ENCODE peak calls at places on chromosome 1, in four cellular contexts. B is HL-60, U is K562, L is GM12878. D is an unnamed sample.
A peak's percentile ranks its signal among the peaks of the same experiment; 100 is the strongest.

GRCh38 chr1:9766759-9767442 is 56.9 kb downstream of the CLSTN1 start:
- DNase-seq in B (no peak), U (no peak), L (no peak), D (no peak)

GRCh38 chr1:66137235-66137634 is 344.5 kb downstream of the PDE4B start:
- DNase-seq in B (no peak), U (no peak), L (no peak), D (no peak)

GRCh38 chr1:19688041-19688842 is 23.6 kb downstream of the HTR6 start:
- DNase-seq in B (no peak), U (no peak), L (no peak), D (no peak)

GRCh38 chr1:57258616-57259330 is 165.1 kb downstream of the DAB1 start:
- DNase-seq in B (no peak), U (no peak), L (no peak), D (no peak)

GRCh38 chr1:161013591-161014513 is 7.1 kb downstream of the F11R start:
- DNase-seq in B (peak; percentile 99), U (peak; percentile 71), L (peak; percentile 74), D (peak; percentile 66)

GRCh38 chr1:89822109-89822962 is 1.5 kb downstream of the LRRC8D start:
- DNase-seq in B (peak; percentile 57), U (peak; percentile 47), L (no peak), D (no peak)

GRCh38 chr1:7265771-7266371 is 480.6 kb downstream of the CAMTA1 start:
- DNase-seq in B (no peak), U (no peak), L (no peak), D (no peak)

GRCh38 chr1:230288641-230289349 is 137.3 kb downstream of the PGBD5 start:
- DNase-seq in B (no peak), U (no peak), L (no peak), D (no peak)

GRCh38 chr1:50978144-50978851 is 8.3 kb downstream of the CDKN2C start:
- DNase-seq in B (peak; percentile 70), U (peak; percentile 78), L (no peak), D (peak; percentile 22)

GRCh38 chr1:160081261-160081936 is at the start of gene KCNJ9:
- DNase-seq in B (no peak), U (no peak), L (no peak), D (no peak)

GRCh38 chr1:119987112-119987511 is 82.3 kb downstream of the NOTCH2 start:
- DNase-seq in B (no peak), U (no peak), L (no peak), D (no peak)

GRCh38 chr1:13628218-13628617 is 44.6 kb downstream of the PDPN start:
- DNase-seq in B (no peak), U (no peak), L (no peak), D (no peak)

GRCh38 chr1:34690269-34690668 is 64.6 kb upstream of the GJB5 start:
- DNase-seq in B (no peak), U (no peak), L (no peak), D (no peak)

GRCh38 chr1:34685225-34685624 is 69.6 kb upstream of the GJB5 start:
- DNase-seq in B (no peak), U (no peak), L (no peak), D (no peak)

GRCh38 chr1:34686531-34686930 is 68.3 kb upstream of the GJB5 start:
- DNase-seq in B (no peak), U (no peak), L (no peak), D (no peak)

GRCh38 chr1:34684246-34684645 is 70.6 kb upstream of the GJB5 start:
- DNase-seq in B (no peak), U (no peak), L (no peak), D (no peak)

GRCh38 chr1:34688358-34688757 is 66.5 kb upstream of the GJB5 start:
- DNase-seq in B (no peak), U (no peak), L (no peak), D (no peak)
- TF ChIP-seq SPI1 in B (no peak), U (no peak), L (no peak), D (no peak)

DNA sequence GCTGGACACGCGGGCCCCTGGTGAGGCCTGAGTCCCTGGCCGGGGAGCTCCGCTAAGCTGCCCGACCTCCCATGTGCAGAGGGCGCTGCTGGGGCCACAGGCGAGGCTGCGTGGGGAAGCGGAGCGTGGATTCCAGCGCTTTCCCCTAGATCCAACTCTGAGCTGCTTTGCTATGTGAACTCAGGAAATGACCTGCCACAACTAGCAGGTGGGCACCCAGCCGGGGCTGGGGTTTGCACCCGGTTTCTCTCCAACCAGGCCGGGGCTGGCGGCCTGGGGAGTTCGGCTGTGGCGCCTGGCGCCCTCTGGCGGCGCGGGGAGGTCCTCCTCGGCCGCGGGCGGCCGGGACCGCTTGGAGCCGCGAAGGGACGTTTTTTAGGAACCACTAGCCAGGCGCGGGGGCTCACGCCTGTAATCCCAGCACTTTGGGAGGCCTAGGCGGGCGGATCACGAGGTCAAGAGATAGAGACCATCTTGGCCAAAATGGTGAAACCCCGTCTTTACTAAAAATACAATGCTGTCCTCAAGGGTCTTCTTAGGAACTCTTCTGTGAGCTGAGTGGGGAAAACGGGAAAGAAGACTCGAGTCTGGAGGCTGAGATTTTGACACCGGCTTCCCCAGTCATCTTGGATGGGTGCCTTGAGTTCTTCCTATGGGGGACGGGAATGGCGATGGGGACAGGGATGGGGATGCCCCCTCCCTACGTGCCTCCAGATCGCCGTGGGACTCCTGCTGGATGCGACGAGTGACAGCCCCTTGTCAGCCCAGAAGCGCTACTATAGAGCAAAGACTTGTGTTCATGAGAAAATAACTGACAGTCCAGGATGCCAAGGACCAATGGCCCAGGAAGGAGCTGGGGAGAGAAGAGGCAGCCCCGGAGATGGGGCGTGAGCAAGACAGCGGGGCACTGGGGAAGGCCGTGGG is 12.6 kb downstream of the PYCR2 start:
- DNase-seq in B (peak; percentile 53), U (peak; percentile 40), L (no peak), D (peak; percentile 64)
- TF ChIP-seq SPI1 in B (no peak), U (no peak), L (no peak), D (no peak)

DNA sequence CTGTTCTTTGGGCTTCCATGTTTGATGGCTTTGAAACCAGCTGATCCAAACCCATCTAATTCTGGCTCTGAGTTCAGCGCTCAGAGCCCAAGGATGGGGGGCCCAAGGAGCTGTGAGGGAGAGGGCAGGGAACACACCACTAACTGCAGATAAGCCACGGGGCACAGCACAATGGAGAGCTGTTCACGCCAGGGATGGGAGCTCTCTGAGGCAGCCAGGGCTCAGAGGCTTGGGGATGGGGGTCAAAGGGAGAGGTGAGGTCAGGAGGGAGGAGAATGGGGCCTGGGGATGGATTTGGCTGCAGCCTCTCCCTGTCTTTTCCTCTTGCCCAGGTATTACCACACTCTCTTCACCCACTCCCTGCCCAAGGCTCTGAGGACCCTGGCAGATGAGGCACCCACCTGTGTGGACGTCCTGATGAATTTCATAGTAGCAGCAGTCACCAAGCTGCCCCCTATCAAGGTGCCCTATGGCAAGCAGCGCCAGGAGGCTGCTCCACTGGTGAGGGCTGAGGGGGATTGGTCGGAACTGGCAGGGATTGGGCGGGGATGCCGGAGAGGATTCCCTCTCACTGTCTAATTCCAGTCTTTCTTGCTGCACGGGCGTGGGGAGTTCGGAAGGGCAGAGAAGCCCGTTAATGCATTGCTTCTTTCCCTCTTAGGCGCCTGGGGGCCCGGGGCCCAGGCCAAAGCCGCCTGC is 11.3 kb downstream of the SLC30A2 start:
- DNase-seq in B (no peak), U (no peak), L (no peak), D (no peak)
- TF ChIP-seq SPI1 in B (no peak), U (no peak), L (no peak), D (no peak)

GRCh38 chr1:115782571-115783281 is 14.2 kb upstream of the CASQ2 start:
- DNase-seq in B (no peak), U (no peak), L (no peak), D (no peak)
- TF ChIP-seq SPI1 in B (no peak), U (no peak), L (no peak), D (no peak)

GRCh38 chr1:175968486-175969182 is 225.2 kb upstream of the TNR start:
- DNase-seq in B (no peak), U (no peak), L (no peak), D (no peak)
- TF ChIP-seq SPI1 in B (no peak), U (no peak), L (no peak), D (no peak)